ENCODE peak calls at places on chromosomes 7 and 10, in six cellular contexts. L, Z, O, E, P and S are unnamed samples.

GRCh38 chr7:23530355-23530754 is 1.4 kb downstream of the TRA2A start:
- DNase-seq in E (peak), L (peak), Z (peak), O (no peak), P (no peak), S (no peak)

GRCh38 chr10:103663802-103664201 is 170.3 kb downstream of the NEURL1 start:
- DNase-seq in E (no peak), O (peak), L (no peak), Z (no peak), P (no peak), S (peak)

GRCh38 chr7:3606436-3606835 is 305.4 kb downstream of the SDK1 start:
- DNase-seq in O (no peak), L (no peak), Z (peak), P (no peak), E (no peak), S (no peak)

GRCh38 chr10:102752934-102753664 is 9.4 kb downstream of the WBP1L start:
- DNase-seq in E (peak), O (no peak), P (no peak), L (peak), Z (peak), S (no peak)

GRCh38 chr7:33072471-33072870 is 9.9 kb upstream of the NT5C3A start:
- DNase-seq in P (no peak), E (peak), O (no peak), L (peak), Z (peak), S (no peak)

GRCh38 chr7:36145686-36146085 is 7.4 kb upstream of the EEPD1 start:
- DNase-seq in E (no peak), P (no peak), Z (no peak), L (no peak), O (no peak), S (no peak)

GRCh38 chr7:25759748-25760147 is 392.2 kb upstream of the NFE2L3 start:
- DNase-seq in Z (no peak), L (no peak), P (no peak), O (no peak), E (no peak), S (no peak)

GRCh38 chr10:98244586-98244985 is 23.4 kb downstream of the LOXL4 start:
- DNase-seq in O (no peak), Z (no peak), E (no peak), L (no peak), P (no peak), S (no peak)

GRCh38 chr7:130290745-130291144 is 2.2 kb upstream of the CPA4 start:
- DNase-seq in L (peak), O (no peak), P (no peak), E (no peak), Z (no peak), S (no peak)

GRCh38 chr7:75688200-75689136 is 50.3 kb downstream of the HIP1 start:
- DNase-seq in P (peak), L (no peak), E (no peak), O (peak), Z (no peak), S (no peak)

GRCh38 chr10:84308481-84309304 is 19.7 kb upstream of the CCSER2 start:
- DNase-seq in L (peak), E (peak), Z (peak), O (peak), P (no peak), S (peak)